ENCODE peak calls at places on chromosomes 12 and 14, in four cellular contexts. P, E, W and K are unnamed samples.

GRCh38 chr14:93975791-93976476 is 436 bp downstream of the ASB2 start:
- DNase-seq in E (no peak), P (no peak), W (peak; percentile 22), K (no peak)

GRCh38 chr12:52171950-52172512 is 19.8 kb downstream of the KRT80 start:
- DNase-seq in E (no peak), P (peak; percentile 55), W (peak; percentile 73), K (no peak)

GRCh38 chr14:77498120-77498979 is at the start of gene ISM2:
- DNase-seq in P (peak; percentile 56), W (no peak), E (peak; percentile 56), K (no peak)

GRCh38 chr12:115199831-115200230 is 515.9 kb upstream of the TBX3 start:
- DNase-seq in E (peak; percentile 62), P (no peak), W (no peak), K (no peak)

GRCh38 chr14:97978336-97978735 is 1181.2 kb downstream of the VRK1 start:
- DNase-seq in P (peak; percentile 7), W (peak; percentile 85), E (no peak), K (peak; percentile 70)

GRCh38 chr12:107014050-107014449 is 27.1 kb upstream of the MTERF2 start:
- DNase-seq in E (no peak), P (peak; percentile 37), W (no peak), K (no peak)

GRCh38 chr12:6899837-6900519 is 4.6 kb upstream of the LRRC23 start:
- DNase-seq in W (no peak), P (no peak), E (peak; percentile 80), K (no peak)

GRCh38 chr14:29896354-29896768 is 31.3 kb downstream of the PRKD1 start:
- DNase-seq in P (no peak), W (no peak), E (no peak), K (no peak)

GRCh38 chr12:22588817-22589216 is 36.2 kb upstream of the ETNK1 start:
- DNase-seq in W (no peak), P (no peak), E (no peak), K (no peak)

GRCh38 chr12:46390304-46390703 is 17.7 kb upstream of the SLC38A2 start:
- DNase-seq in E (no peak), W (no peak), P (no peak), K (no peak)
- H3K27ac ChIP-seq in E (peak overlapping the region; percentile 17), W (no peak overlapping the region), P (no peak overlapping the region), K (peak overlapping the region; percentile 79)

DNA sequence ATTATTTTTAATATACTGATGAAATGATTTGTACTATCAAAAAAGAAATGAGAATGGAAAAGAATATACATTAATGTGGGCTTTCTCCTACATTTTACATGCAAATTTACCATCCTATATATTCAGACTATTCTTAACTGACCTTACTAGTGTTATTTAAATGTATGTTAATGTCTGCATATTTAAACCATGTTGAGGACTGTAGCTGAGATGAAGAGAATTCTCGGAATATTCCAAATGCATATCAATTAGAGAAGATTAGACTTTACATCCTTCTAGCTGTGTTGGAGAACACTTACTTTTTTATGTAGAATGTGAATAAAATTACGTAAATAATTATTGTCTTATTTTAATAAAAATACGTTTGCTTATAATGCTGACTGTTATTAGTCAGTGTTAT is 990.1 kb upstream of the LRFN5 start:
- DNase-seq in E (no peak), P (no peak), W (no peak), K (no peak)
- H3K9me3 ChIP-seq in E (no peaks in the 10 kb centered on the region), P (no peaks in the 10 kb centered on the region), W (no peaks in the 10 kb centered on the region), K (no peaks in the 10 kb centered on the region)

DNA sequence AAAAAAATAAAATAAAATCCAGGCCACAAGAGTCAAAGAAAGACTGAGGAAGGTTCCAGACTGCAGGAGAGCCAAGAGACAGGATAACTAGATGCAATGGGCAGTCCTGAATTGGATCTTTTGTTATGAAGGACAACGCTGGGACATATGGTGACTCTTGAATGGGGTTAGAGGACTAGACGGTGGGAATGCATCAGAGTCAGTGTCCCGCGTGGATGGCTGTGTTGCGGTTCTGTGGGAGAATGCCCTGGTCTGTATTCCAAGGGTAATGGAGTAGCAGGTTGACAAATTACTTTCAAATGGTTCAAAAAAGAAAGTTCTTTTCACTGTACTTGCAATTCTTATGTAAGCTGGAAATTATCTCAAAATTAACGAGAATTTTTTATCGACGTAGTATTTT is 20.1 kb downstream of the SSH1 start:
- DNase-seq in W (peak; percentile 2), E (no peak), P (no peak), K (no peak)
- H3K27ac ChIP-seq in W (peak overlapping the region; percentile 97), E (peak overlapping the region; percentile 90), P (peak overlapping the region; percentile 92), K (no peak overlapping the region)

GRCh38 chr14:79698218-79698617 is 513.1 kb downstream of the DIO2 start:
- DNase-seq in W (no peak), E (no peak), P (no peak), K (no peak)

GRCh38 chr14:79699206-79699605 is 512.1 kb downstream of the DIO2 start:
- DNase-seq in W (no peak), E (no peak), P (no peak), K (no peak)

DNA sequence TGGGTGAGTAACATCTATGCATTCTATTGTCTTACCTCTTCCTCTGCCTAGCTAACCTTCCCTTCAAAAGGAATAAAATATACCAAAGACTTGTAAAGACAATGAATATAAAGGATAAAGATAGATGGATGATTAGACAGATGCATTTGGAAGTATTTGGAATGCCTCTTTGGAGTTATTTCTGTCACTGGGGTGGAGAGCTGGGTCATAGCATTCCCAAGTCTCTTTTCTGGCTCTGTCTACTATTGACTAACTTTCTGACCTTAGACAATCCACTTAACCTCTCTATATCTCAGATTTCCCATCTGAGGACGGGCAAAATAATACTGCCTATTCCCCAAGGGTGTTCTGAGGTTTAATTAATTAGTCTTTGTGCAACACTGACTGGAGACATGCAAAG is 517.4 kb downstream of the DIO2 start:
- DNase-seq in W (no peak), E (no peak), P (no peak), K (no peak)
- H3K9me3 ChIP-seq in W (no peaks in the 10 kb centered on the region), E (no peaks in the 10 kb centered on the region), P (no peaks in the 10 kb centered on the region), K (no peaks in the 10 kb centered on the region)

DNA sequence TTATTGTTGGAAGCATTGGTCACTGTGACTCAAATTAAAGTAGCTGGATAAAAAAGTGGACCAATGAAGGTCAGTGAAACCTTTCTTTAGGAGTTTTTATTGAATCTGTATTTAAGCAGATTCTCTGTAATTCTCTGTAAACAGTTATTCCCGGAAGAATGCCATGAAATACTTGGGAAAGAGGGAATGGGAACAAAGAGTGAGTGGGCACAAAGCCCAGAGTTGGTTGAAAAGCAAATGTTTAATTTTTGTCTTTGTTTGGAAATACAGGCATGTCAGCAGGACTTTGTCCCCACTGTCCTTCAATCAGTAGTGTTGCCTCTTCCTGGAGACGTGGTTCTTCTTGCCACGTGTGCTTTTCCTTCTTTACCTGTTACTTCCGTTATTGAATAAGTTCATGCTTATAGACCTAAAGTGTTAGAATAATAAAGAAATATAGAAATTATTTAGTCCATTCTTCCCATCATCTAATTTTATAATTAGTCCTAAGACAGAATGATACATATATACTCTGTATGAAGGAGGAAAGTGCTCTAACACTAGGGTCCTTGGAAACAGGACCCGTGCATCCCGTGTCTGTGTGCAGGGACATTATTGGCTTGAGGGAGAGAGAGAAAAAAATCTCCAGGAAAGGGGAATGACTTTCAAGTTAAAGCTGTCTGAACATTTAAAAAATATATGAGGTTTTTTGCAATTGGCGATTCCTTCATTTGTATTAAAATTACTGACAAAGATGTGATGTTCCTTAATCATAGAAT is 2.0 kb upstream of the ANG start:
- DNase-seq in P (no peak), E (no peak), W (no peak), K (no peak)
- H3K27ac ChIP-seq in P (no peak overlapping the region), E (no peak overlapping the region), W (no peak overlapping the region), K (no peak overlapping the region)

GRCh38 chr14:90583427-90583826 is 186.6 kb downstream of the CALM1 start:
- DNase-seq in W (no peak), P (no peak), E (no peak), K (no peak)

GRCh38 chr14:90587252-90587910 is 190.6 kb downstream of the CALM1 start:
- DNase-seq in P (no peak), E (no peak), W (no peak), K (no peak)

GRCh38 chr14:90587918-90588317 is 191.1 kb downstream of the CALM1 start:
- DNase-seq in P (no peak), W (peak; percentile 91), E (no peak), K (no peak)

GRCh38 chr14:90583916-90584605 is 187.2 kb downstream of the CALM1 start:
- DNase-seq in E (no peak), W (no peak), P (no peak), K (no peak)

DNA sequence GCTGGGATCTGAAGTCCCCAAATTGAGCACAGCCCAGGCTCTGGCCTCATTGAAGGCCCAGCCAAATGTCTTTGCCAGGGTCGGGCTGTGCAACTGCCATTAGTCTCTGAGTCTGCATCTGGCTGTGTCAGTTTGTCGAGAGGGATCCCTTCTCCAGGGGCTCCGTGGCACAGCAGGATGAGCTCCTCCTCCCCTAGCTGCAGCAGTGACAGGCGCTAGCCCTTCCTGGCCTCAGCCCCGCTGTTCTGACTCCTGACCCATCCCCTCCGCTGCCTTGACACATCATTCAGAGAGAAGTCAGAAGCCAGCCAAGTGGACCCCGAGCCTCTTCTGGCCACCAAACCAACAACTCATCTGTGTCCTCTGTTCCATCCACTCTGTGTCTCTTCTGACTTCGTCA is 188.3 kb downstream of the CALM1 start:
- DNase-seq in P (no peak), E (no peak), W (no peak), K (no peak)
- H3K9me3 ChIP-seq in P (no peaks in the 10 kb centered on the region), E (no peaks in the 10 kb centered on the region), W (no peaks in the 10 kb centered on the region), K (no peaks in the 10 kb centered on the region)

GRCh38 chr14:61768240-61768639 is 6.0 kb downstream of the SNAPC1 start:
- DNase-seq in P (no peak), W (no peak), E (peak; percentile 15), K (no peak)
- H3K27ac ChIP-seq in P (no peak overlapping the region), W (no peak overlapping the region), E (no peak overlapping the region), K (no peak overlapping the region)

GRCh38 chr12:34298971-34299801 is 276.9 kb downstream of the ALG10 start:
- DNase-seq in W (peak; percentile 9), P (no peak), E (no peak), K (no peak)

GRCh38 chr12:34299802-34300193 is 277.5 kb downstream of the ALG10 start:
- DNase-seq in W (peak; percentile 12), E (no peak), P (no peak), K (no peak)

GRCh38 chr12:34302131-34302885 is 280.0 kb downstream of the ALG10 start:
- DNase-seq in P (no peak), E (no peak), W (peak; percentile 33), K (no peak)

GRCh38 chr12:34301251-34302130 is 279.2 kb downstream of the ALG10 start:
- DNase-seq in W (peak; percentile 37), E (no peak), P (no peak), K (no peak)

GRCh38 chr12:34300376-34301250 is 278.3 kb downstream of the ALG10 start:
- DNase-seq in E (no peak), W (peak; percentile 28), P (no peak), K (no peak)
- H3K9me3 ChIP-seq in E (no peaks in the 10 kb centered on the region), W (no peaks in the 10 kb centered on the region), P (no peaks in the 10 kb centered on the region), K (no peaks in the 10 kb centered on the region)

GRCh38 chr12:12806784-12807516 is 6.2 kb upstream of the DDX47 start:
- DNase-seq in E (no peak), P (no peak), W (no peak), K (no peak)
- H3K27ac ChIP-seq in E (no peak overlapping the region), P (peak overlapping the region; percentile 100), W (peak overlapping the region; percentile 72), K (no peak overlapping the region)